ENCODE peak calls at places on chromosomes 1 and 21, in six cellular contexts. N, I, G, J, Z and H are unnamed samples.

GRCh38 chr1:63968663-63969460 is 195.0 kb downstream of the ROR1 start:
- DNase-seq in N (peak), I (no peak), G (no peak), J (peak), Z (no peak), H (no peak)

GRCh38 chr1:43952731-43953350 is 6.1 kb downstream of the IPO13 start:
- DNase-seq in N (no peak), I (no peak), G (no peak), J (no peak), Z (no peak), H (no peak)

GRCh38 chr21:43953028-43953427 is 59.1 kb upstream of the TRAPPC10 start:
- DNase-seq in N (no peak), I (no peak), G (no peak), J (no peak), Z (no peak), H (no peak)

GRCh38 chr1:98084188-98084587 is 163.4 kb upstream of the DPYD start:
- DNase-seq in N (no peak), I (no peak), G (no peak), J (peak), Z (no peak), H (no peak)

GRCh38 chr1:111236806-111237205 is 9.3 kb downstream of the CHI3L2 start:
- DNase-seq in N (peak), I (no peak), G (no peak), J (no peak), Z (no peak), H (no peak)

GRCh38 chr1:24180676-24181075 is 6.4 kb downstream of the IFNLR1 start:
- DNase-seq in N (no peak), I (no peak), G (no peak), J (no peak), Z (no peak), H (no peak)

GRCh38 chr1:29171089-29171488 is 10.6 kb downstream of the SRSF4 start:
- DNase-seq in N (no peak), I (no peak), G (no peak), J (peak), Z (no peak), H (no peak)

GRCh38 chr1:109369167-109369746 is 28.5 kb downstream of the SORT1 start:
- DNase-seq in N (no peak), I (no peak), G (no peak), J (peak), Z (no peak), H (no peak)

GRCh38 chr1:241640867-241641542 is 836 bp upstream of the CHML start:
- DNase-seq in N (peak), I (peak), G (no peak), J (no peak), Z (no peak), H (no peak)

GRCh38 chr1:59595774-59596173 is 219.0 kb upstream of the HOOK1 start:
- DNase-seq in N (peak), I (no peak), G (no peak), J (peak), Z (no peak), H (no peak)

GRCh38 chr1:62841587-62842169 is 57.7 kb downstream of the ATG4C start:
- DNase-seq in N (peak), I (peak), G (peak), J (peak), Z (no peak), H (no peak)

GRCh38 chr1:172658871-172659453 is at the start of gene FASLG:
- DNase-seq in N (no peak), I (no peak), G (no peak), J (no peak), Z (no peak), H (no peak)

GRCh38 chr1:12622506-12622905 is 4.5 kb upstream of the DHRS3 start:
- DNase-seq in N (no peak), I (no peak), G (no peak), J (no peak), Z (no peak), H (no peak)

GRCh38 chr1:38814444-38814983 is 45.1 kb downstream of the RRAGC start:
- DNase-seq in N (no peak), I (no peak), G (no peak), J (no peak), Z (no peak), H (no peak)